ENCODE peak calls at places on chromosomes 11 and 22, in five cellular contexts. One of them, this sample, is unnamed.

GRCh38 chr11:17353228-17354021 is 1.8 kb downstream of the NCR3LG1 start:
- DNase-seq in body of pancreas: peak; percentile 70
- DNase-seq in NB4: peak; percentile 88
- DNase-seq in stomach: peak; percentile 73
- DNase-seq in fibroblast of mammary gland: peak; percentile 70
- DNase-seq in this sample: peak; percentile 33

GRCh38 chr11:117366183-117366582 is 38.5 kb downstream of the CEP164 start:
- DNase-seq in body of pancreas: no peak
- DNase-seq in NB4: no peak
- DNase-seq in stomach: no peak
- DNase-seq in fibroblast of mammary gland: no peak
- DNase-seq in this sample: no peak

GRCh38 chr22:44090571-44090905 is 66.4 kb downstream of the PARVB start:
- DNase-seq in body of pancreas: no peak
- DNase-seq in NB4: no peak
- DNase-seq in stomach: no peak
- DNase-seq in fibroblast of mammary gland: no peak
- DNase-seq in this sample: no peak

GRCh38 chr22:29751669-29752068 is 15.1 kb downstream of the ZMAT5 start:
- DNase-seq in body of pancreas: no peak
- DNase-seq in NB4: no peak
- DNase-seq in stomach: no peak
- DNase-seq in fibroblast of mammary gland: no peak
- DNase-seq in this sample: no peak

GRCh38 chr11:5891216-5891800 is 1.7 kb upstream of the OR52E5 start:
- DNase-seq in body of pancreas: no peak
- DNase-seq in NB4: peak; percentile 23
- DNase-seq in stomach: no peak
- DNase-seq in fibroblast of mammary gland: peak; percentile 15
- DNase-seq in this sample: peak; percentile 7

GRCh38 chr22:44458044-44459020 is 39.7 kb downstream of the RTL6 start:
- DNase-seq in body of pancreas: no peak
- DNase-seq in NB4: no peak
- DNase-seq in stomach: no peak
- DNase-seq in fibroblast of mammary gland: no peak
- DNase-seq in this sample: no peak

GRCh38 chr11:130904380-130904779 is 11.9 kb downstream of the SNX19 start:
- DNase-seq in body of pancreas: no peak
- DNase-seq in NB4: no peak
- DNase-seq in stomach: no peak
- DNase-seq in fibroblast of mammary gland: peak; percentile 35
- DNase-seq in this sample: no peak

GRCh38 chr11:83118814-83119213 is 38.1 kb upstream of the PCF11 start:
- DNase-seq in body of pancreas: no peak
- DNase-seq in NB4: no peak
- DNase-seq in stomach: no peak
- DNase-seq in fibroblast of mammary gland: no peak
- DNase-seq in this sample: no peak

GRCh38 chr11:80816966-80817365 is 1376.1 kb upstream of the TENM4 start:
- DNase-seq in body of pancreas: no peak
- DNase-seq in NB4: no peak
- DNase-seq in stomach: no peak
- DNase-seq in fibroblast of mammary gland: no peak
- DNase-seq in this sample: peak; percentile 48

GRCh38 chr22:29095459-29095858 is 22.6 kb downstream of the KREMEN1 start:
- DNase-seq in body of pancreas: no peak
- DNase-seq in NB4: no peak
- DNase-seq in stomach: no peak
- DNase-seq in fibroblast of mammary gland: no peak
- DNase-seq in this sample: no peak

GRCh38 chr11:109405671-109406070 is 16.3 kb upstream of the C11orf87 start:
- DNase-seq in body of pancreas: no peak
- DNase-seq in NB4: no peak
- DNase-seq in stomach: no peak
- DNase-seq in fibroblast of mammary gland: peak; percentile 53
- DNase-seq in this sample: no peak

GRCh38 chr11:126162286-126163030 is 49.0 kb downstream of the RPUSD4 start:
- DNase-seq in body of pancreas: no peak
- DNase-seq in NB4: no peak
- DNase-seq in stomach: no peak
- DNase-seq in fibroblast of mammary gland: no peak
- DNase-seq in this sample: no peak

GRCh38 chr22:32823024-32823730 is 21.7 kb downstream of the TIMP3 start:
- DNase-seq in body of pancreas: peak; percentile 51
- DNase-seq in NB4: peak; percentile 58
- DNase-seq in stomach: peak; percentile 53
- DNase-seq in fibroblast of mammary gland: peak; percentile 52
- DNase-seq in this sample: peak; percentile 59
- TF ChIP-seq CTCF in body of pancreas: peak; percentile 48
- TF ChIP-seq CTCF in NB4: peak; percentile 61
- TF ChIP-seq CTCF in stomach: peak; percentile 14
- TF ChIP-seq CTCF in fibroblast of mammary gland: peak; percentile 50
- TF ChIP-seq CTCF in this sample: peak; percentile 50

DNA sequence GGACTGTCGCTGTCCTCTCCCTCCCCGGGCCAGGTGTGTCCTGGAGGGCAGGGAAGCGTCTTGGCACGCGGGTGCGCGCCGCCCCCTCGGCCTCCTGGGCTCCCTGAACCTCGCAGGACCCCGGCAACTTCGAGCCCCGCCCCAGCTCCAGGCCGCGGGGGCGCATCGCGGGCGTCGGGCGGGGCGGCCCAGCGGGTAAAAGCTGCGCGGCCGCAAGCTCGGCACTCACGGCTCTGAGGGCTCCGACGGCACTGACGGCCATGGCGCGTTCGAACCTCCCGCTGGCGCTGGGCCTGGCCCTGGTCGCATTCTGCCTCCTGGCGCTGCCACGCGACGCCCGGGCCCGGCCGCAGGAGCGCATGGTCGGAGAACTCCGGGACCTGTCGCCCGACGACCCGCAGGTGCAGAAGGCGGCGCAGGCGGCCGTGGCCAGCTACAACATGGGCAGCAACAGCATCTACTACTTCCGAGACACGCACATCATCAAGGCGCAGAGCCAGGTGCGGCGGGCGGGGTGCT is at the start of gene CST6:
- DNase-seq in body of pancreas: no peak
- DNase-seq in NB4: no peak
- DNase-seq in stomach: no peak
- DNase-seq in fibroblast of mammary gland: no peak
- DNase-seq in this sample: no peak
- H3K4me3 ChIP-seq in body of pancreas: no peak within 1 kb of the TSS
- H3K4me3 ChIP-seq in NB4: no peak within 1 kb of the TSS
- H3K4me3 ChIP-seq in stomach: peak within 1 kb of the TSS; percentile 20
- H3K4me3 ChIP-seq in fibroblast of mammary gland: no peak within 1 kb of the TSS
- H3K4me3 ChIP-seq in this sample: no peak within 1 kb of the TSS

GRCh38 chr11:100905684-100906083 is 218.6 kb downstream of the ARHGAP42 start:
- DNase-seq in body of pancreas: no peak
- DNase-seq in NB4: no peak
- DNase-seq in stomach: no peak
- DNase-seq in fibroblast of mammary gland: no peak
- DNase-seq in this sample: no peak
- TF ChIP-seq CTCF in body of pancreas: no peak
- TF ChIP-seq CTCF in NB4: no peak
- TF ChIP-seq CTCF in stomach: no peak
- TF ChIP-seq CTCF in fibroblast of mammary gland: no peak
- TF ChIP-seq CTCF in this sample: no peak

DNA sequence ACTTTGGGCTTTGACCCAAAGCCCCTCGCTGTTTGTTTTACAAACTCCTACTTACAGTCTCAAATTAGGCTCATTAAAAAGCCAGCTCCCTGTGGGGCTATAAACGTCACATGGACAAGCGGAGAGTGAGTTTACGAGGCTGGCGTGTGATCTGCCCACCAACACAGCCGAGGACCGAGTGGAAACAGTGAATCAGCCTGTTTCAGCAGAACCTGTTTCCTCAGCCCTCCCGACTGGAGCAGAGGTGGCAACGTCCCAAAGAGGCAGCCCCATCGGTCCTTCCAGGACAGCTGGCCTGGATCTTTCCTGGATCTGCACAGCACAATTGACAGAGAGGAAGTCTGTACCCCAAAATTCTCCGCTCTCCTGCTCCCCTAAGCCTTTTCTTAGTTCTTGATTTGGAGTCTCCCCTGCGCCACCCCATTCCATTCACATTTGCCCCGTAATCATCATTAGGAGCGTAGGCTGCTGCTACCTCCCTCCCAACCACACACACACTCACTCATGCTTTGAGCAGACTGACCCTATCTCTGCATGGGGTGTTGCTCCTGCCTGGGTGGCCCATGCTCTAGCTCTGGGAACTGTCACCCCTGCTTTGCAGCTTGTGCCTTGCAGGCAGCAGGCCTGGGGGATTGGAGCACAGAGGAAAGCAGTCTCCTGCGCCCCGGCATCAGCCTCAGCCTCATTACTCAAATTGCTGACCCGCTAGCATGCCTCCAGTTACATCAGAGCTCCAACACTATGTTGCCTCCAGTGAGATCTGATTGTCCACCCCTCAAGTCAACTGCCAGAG is 117.8 kb downstream of the NAT10 start:
- DNase-seq in body of pancreas: peak; percentile 37
- DNase-seq in NB4: peak; percentile 90
- DNase-seq in stomach: no peak
- DNase-seq in fibroblast of mammary gland: peak; percentile 83
- DNase-seq in this sample: no peak
- H3K4me3 ChIP-seq in body of pancreas: no peak overlapping the region
- H3K4me3 ChIP-seq in NB4: no peak overlapping the region
- H3K4me3 ChIP-seq in stomach: no peak overlapping the region
- H3K4me3 ChIP-seq in fibroblast of mammary gland: no peak overlapping the region
- H3K4me3 ChIP-seq in this sample: no peak overlapping the region

DNA sequence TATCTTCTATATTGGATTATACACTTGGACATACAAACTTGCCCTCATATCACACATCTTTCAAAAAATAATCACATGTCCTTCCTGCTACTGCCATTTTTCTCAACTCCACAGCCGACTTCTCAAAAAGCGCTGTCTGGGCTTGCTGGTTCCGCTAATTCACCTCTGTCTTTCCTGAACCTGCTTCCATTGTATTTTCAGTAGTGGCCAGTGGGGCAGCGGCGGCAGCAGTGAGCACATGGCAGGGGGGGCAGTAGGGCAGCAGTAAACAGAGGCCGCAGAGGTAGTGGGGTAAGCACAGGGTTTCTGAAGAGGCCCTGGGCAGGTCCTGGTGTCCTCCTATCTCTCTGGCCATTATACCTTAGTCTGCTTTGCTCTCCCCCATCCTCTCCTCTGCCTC is 126.3 kb downstream of the RRAS2 start:
- DNase-seq in body of pancreas: no peak
- DNase-seq in NB4: no peak
- DNase-seq in stomach: no peak
- DNase-seq in fibroblast of mammary gland: no peak
- DNase-seq in this sample: no peak
- TF ChIP-seq CTCF in body of pancreas: no peak
- TF ChIP-seq CTCF in NB4: peak; percentile 29
- TF ChIP-seq CTCF in stomach: no peak
- TF ChIP-seq CTCF in fibroblast of mammary gland: peak; percentile 23
- TF ChIP-seq CTCF in this sample: no peak

GRCh38 chr11:72483412-72484186 is 49.3 kb upstream of the CLPB start:
- DNase-seq in body of pancreas: no peak
- DNase-seq in NB4: peak; percentile 76
- DNase-seq in stomach: no peak
- DNase-seq in fibroblast of mammary gland: peak; percentile 59
- DNase-seq in this sample: peak; percentile 9
- H3K4me3 ChIP-seq in body of pancreas: no peak overlapping the region
- H3K4me3 ChIP-seq in NB4: no peak overlapping the region
- H3K4me3 ChIP-seq in stomach: no peak overlapping the region
- H3K4me3 ChIP-seq in fibroblast of mammary gland: no peak overlapping the region
- H3K4me3 ChIP-seq in this sample: no peak overlapping the region

DNA sequence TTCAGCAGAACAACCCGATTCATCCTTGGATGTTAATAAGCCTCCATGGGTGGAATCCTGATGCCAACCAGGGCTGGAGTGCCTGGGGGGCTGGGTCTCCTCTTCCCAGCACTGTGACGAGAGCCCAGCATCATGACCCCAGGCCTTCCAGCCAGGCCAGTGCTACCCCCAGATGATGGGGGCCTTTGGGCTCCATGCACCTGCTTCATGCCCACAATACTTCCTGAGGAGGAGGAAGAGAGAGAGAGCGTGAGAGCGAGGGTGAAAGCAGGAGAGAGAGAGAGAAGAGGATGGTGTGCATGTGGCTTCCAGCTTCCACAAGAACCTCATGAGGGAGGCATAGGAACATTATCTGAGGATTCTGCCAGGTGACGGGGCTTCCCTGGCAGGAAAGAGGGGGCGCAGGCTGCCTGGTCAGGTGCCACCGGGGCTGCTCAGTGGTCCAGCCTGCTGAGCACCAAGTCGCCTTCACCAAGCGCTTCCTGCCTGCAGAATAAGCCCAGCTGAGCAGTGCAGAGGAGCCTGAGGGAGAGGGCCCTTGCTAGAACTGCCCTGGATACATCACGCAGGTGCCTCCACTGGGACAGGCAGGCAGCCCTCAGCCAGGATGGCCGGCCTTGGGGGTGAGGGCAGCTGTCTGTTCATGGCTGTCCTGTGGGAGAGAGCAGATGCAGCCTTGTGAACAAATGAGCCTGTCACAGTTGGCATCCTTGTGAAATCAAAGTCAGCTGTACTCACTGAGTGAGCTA is 243.3 kb upstream of the B3GAT1 start:
- DNase-seq in body of pancreas: no peak
- DNase-seq in NB4: no peak
- DNase-seq in stomach: peak; percentile 13
- DNase-seq in fibroblast of mammary gland: no peak
- DNase-seq in this sample: no peak
- TF ChIP-seq CTCF in body of pancreas: no peak
- TF ChIP-seq CTCF in NB4: no peak
- TF ChIP-seq CTCF in stomach: no peak
- TF ChIP-seq CTCF in fibroblast of mammary gland: no peak
- TF ChIP-seq CTCF in this sample: no peak

DNA sequence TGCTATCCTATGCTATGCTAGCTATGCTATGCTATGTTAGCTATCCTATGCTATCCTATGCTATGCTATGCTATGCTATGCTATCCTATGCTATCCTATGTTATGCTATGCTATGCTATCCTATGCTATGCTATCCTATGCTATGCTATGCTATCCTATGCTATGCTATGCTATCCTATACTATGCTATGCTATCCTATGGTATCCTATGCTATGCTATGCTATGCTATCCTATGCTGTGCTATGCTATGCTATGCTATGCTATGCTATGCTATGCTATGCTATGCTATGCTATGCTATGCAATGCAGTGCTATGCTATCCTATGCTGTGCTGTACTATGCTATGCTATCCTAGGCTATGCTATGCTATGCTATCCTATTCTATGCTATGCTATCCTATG is 8.6 kb upstream of the MS4A1 start:
- DNase-seq in body of pancreas: no peak
- DNase-seq in NB4: no peak
- DNase-seq in stomach: no peak
- DNase-seq in fibroblast of mammary gland: no peak
- DNase-seq in this sample: no peak
- H3K4me3 ChIP-seq in body of pancreas: no peak overlapping the region
- H3K4me3 ChIP-seq in NB4: no peak overlapping the region
- H3K4me3 ChIP-seq in stomach: no peak overlapping the region
- H3K4me3 ChIP-seq in fibroblast of mammary gland: no peak overlapping the region
- H3K4me3 ChIP-seq in this sample: no peak overlapping the region